ENCODE peak calls at places on chromosomes 16 and 17, in seven cellular contexts. One of them, this sample, is unnamed.

GRCh38 chr17:34378664-34379101 is 15.7 kb upstream of the CCL1 start:
- DNase-seq in endothelial cell: no peak
- DNase-seq in foreskin keratinocyte: no peak
- DNase-seq in body of pancreas: peak; percentile 41
- DNase-seq in B cell: peak; percentile 59
- DNase-seq in dorsolateral prefrontal cortex: no peak
- DNase-seq in cardiac fibroblast: no peak
- DNase-seq in this sample: no peak

GRCh38 chr17:39926588-39927100 is 757 bp downstream of the ORMDL3 start:
- DNase-seq in endothelial cell: peak; percentile 25
- DNase-seq in foreskin keratinocyte: no peak
- DNase-seq in body of pancreas: peak; percentile 67
- DNase-seq in B cell: peak; percentile 53
- DNase-seq in dorsolateral prefrontal cortex: peak; percentile 13
- DNase-seq in cardiac fibroblast: peak; percentile 28
- DNase-seq in this sample: no peak

GRCh38 chr16:68200120-68200783 is 35.7 kb downstream of the ESRP2 start:
- DNase-seq in endothelial cell: no peak
- DNase-seq in foreskin keratinocyte: peak; percentile 27
- DNase-seq in body of pancreas: no peak
- DNase-seq in B cell: no peak
- DNase-seq in dorsolateral prefrontal cortex: no peak
- DNase-seq in cardiac fibroblast: peak; percentile 68
- DNase-seq in this sample: no peak

GRCh38 chr17:35210741-35211140 is 16.5 kb upstream of the SLC35G3 start:
- DNase-seq in endothelial cell: no peak
- DNase-seq in foreskin keratinocyte: no peak
- DNase-seq in body of pancreas: no peak
- DNase-seq in B cell: no peak
- DNase-seq in dorsolateral prefrontal cortex: no peak
- DNase-seq in cardiac fibroblast: no peak
- DNase-seq in this sample: no peak

GRCh38 chr17:48679385-48680096 is 42.8 kb downstream of the PRAC1 start:
- DNase-seq in endothelial cell: no peak
- DNase-seq in foreskin keratinocyte: peak; percentile 2
- DNase-seq in body of pancreas: no peak
- DNase-seq in B cell: no peak
- DNase-seq in dorsolateral prefrontal cortex: no peak
- DNase-seq in cardiac fibroblast: peak; percentile 5
- DNase-seq in this sample: no peak

GRCh38 chr17:63361182-63361581 is 84.9 kb downstream of the CYB561 start:
- DNase-seq in endothelial cell: no peak
- DNase-seq in foreskin keratinocyte: no peak
- DNase-seq in body of pancreas: no peak
- DNase-seq in B cell: no peak
- DNase-seq in dorsolateral prefrontal cortex: peak; percentile 34
- DNase-seq in cardiac fibroblast: no peak
- DNase-seq in this sample: no peak

GRCh38 chr17:75153854-75154194 is 488 bp downstream of the JPT1 start:
- DNase-seq in endothelial cell: peak; percentile 18
- DNase-seq in foreskin keratinocyte: peak; percentile 9
- DNase-seq in body of pancreas: no peak
- DNase-seq in B cell: no peak
- DNase-seq in dorsolateral prefrontal cortex: no peak
- DNase-seq in cardiac fibroblast: no peak
- DNase-seq in this sample: no peak

GRCh38 chr16:282491-282890 is 473 bp upstream of the PDIA2 start:
- DNase-seq in endothelial cell: no peak
- DNase-seq in foreskin keratinocyte: no peak
- DNase-seq in body of pancreas: no peak
- DNase-seq in B cell: no peak
- DNase-seq in dorsolateral prefrontal cortex: no peak
- DNase-seq in cardiac fibroblast: no peak
- DNase-seq in this sample: no peak

GRCh38 chr16:68244903-68245853 is at the start of gene PLA2G15:
- DNase-seq in endothelial cell: peak; percentile 98
- DNase-seq in foreskin keratinocyte: peak; percentile 80
- DNase-seq in body of pancreas: peak; percentile 96
- DNase-seq in B cell: peak; percentile 98
- DNase-seq in dorsolateral prefrontal cortex: peak; percentile 94
- DNase-seq in cardiac fibroblast: peak; percentile 96
- DNase-seq in this sample: peak; percentile 77

GRCh38 chr17:64778367-64779290 is 116.5 kb upstream of the SMURF2 start:
- DNase-seq in endothelial cell: peak; percentile 53
- DNase-seq in foreskin keratinocyte: no peak
- DNase-seq in body of pancreas: peak; percentile 48
- DNase-seq in B cell: peak; percentile 49
- DNase-seq in dorsolateral prefrontal cortex: peak; percentile 40
- DNase-seq in cardiac fibroblast: no peak
- DNase-seq in this sample: no peak

GRCh38 chr16:84132527-84133285 is 12.3 kb downstream of the HSDL1 start:
- DNase-seq in endothelial cell: no peak
- DNase-seq in foreskin keratinocyte: no peak
- DNase-seq in body of pancreas: no peak
- DNase-seq in B cell: peak; percentile 39
- DNase-seq in dorsolateral prefrontal cortex: no peak
- DNase-seq in cardiac fibroblast: no peak
- DNase-seq in this sample: no peak

GRCh38 chr17:81912441-81913309 is 1.5 kb upstream of the PCYT2 start:
- DNase-seq in endothelial cell: no peak
- DNase-seq in foreskin keratinocyte: peak; percentile 46
- DNase-seq in body of pancreas: no peak
- DNase-seq in B cell: no peak
- DNase-seq in dorsolateral prefrontal cortex: no peak
- DNase-seq in cardiac fibroblast: no peak
- DNase-seq in this sample: no peak

GRCh38 chr17:42920922-42921321 is 20.3 kb downstream of the G6PC1 start:
- DNase-seq in endothelial cell: no peak
- DNase-seq in foreskin keratinocyte: no peak
- DNase-seq in body of pancreas: peak; percentile 60
- DNase-seq in B cell: no peak
- DNase-seq in dorsolateral prefrontal cortex: no peak
- DNase-seq in cardiac fibroblast: peak; percentile 25
- DNase-seq in this sample: no peak

GRCh38 chr17:10745231-10745630 is 15.4 kb upstream of the TMEM220 start:
- DNase-seq in endothelial cell: no peak
- DNase-seq in foreskin keratinocyte: peak; percentile 40
- DNase-seq in body of pancreas: no peak
- DNase-seq in B cell: no peak
- DNase-seq in dorsolateral prefrontal cortex: no peak
- DNase-seq in cardiac fibroblast: no peak
- DNase-seq in this sample: no peak

GRCh38 chr16:29745126-29745852 is 501 bp downstream of the C16orf54 start:
- DNase-seq in endothelial cell: no peak
- DNase-seq in foreskin keratinocyte: no peak
- DNase-seq in body of pancreas: no peak
- DNase-seq in B cell: peak; percentile 80
- DNase-seq in dorsolateral prefrontal cortex: no peak
- DNase-seq in cardiac fibroblast: no peak
- DNase-seq in this sample: no peak

GRCh38 chr16:80705596-80705995 is 98.8 kb downstream of the CDYL2 start:
- DNase-seq in endothelial cell: no peak
- DNase-seq in foreskin keratinocyte: no peak
- DNase-seq in body of pancreas: no peak
- DNase-seq in B cell: no peak
- DNase-seq in dorsolateral prefrontal cortex: no peak
- DNase-seq in cardiac fibroblast: no peak
- DNase-seq in this sample: no peak

GRCh38 chr16:54177052-54177856 is 109.3 kb downstream of the IRX3 start:
- DNase-seq in endothelial cell: no peak
- DNase-seq in foreskin keratinocyte: no peak
- DNase-seq in body of pancreas: no peak
- DNase-seq in B cell: no peak
- DNase-seq in dorsolateral prefrontal cortex: no peak
- DNase-seq in cardiac fibroblast: no peak
- DNase-seq in this sample: no peak

DNA sequence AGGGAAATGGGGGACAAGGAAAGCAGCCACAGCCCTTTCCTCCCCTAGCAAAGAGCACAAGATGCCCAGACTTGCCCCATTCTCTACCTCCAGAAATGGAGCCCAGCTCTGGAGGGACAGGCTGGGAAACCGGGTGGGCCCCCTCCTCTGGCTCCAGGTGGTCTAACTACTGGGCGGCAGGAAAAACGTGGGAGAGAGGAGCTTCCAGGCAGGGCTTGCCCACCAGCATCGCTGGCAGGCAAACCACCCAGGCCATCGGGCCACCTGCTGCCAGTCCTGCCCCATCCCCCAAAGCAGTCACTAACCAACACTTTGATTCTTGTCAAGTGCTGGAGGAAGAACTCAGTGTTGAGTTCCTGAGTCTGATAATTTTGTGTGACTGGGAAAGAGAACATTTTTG is 15.6 kb downstream of the ANKS3 start:
- DNase-seq in endothelial cell: no peak
- DNase-seq in foreskin keratinocyte: no peak
- DNase-seq in body of pancreas: no peak
- DNase-seq in B cell: no peak
- DNase-seq in dorsolateral prefrontal cortex: no peak
- DNase-seq in cardiac fibroblast: no peak
- DNase-seq in this sample: no peak
- TF ChIP-seq CTCF in endothelial cell: no peak
- TF ChIP-seq CTCF in foreskin keratinocyte: no peak
- TF ChIP-seq CTCF in body of pancreas: no peak
- TF ChIP-seq CTCF in B cell: no peak
- TF ChIP-seq CTCF in dorsolateral prefrontal cortex: no peak
- TF ChIP-seq CTCF in cardiac fibroblast: no peak
- TF ChIP-seq CTCF in this sample: no peak

DNA sequence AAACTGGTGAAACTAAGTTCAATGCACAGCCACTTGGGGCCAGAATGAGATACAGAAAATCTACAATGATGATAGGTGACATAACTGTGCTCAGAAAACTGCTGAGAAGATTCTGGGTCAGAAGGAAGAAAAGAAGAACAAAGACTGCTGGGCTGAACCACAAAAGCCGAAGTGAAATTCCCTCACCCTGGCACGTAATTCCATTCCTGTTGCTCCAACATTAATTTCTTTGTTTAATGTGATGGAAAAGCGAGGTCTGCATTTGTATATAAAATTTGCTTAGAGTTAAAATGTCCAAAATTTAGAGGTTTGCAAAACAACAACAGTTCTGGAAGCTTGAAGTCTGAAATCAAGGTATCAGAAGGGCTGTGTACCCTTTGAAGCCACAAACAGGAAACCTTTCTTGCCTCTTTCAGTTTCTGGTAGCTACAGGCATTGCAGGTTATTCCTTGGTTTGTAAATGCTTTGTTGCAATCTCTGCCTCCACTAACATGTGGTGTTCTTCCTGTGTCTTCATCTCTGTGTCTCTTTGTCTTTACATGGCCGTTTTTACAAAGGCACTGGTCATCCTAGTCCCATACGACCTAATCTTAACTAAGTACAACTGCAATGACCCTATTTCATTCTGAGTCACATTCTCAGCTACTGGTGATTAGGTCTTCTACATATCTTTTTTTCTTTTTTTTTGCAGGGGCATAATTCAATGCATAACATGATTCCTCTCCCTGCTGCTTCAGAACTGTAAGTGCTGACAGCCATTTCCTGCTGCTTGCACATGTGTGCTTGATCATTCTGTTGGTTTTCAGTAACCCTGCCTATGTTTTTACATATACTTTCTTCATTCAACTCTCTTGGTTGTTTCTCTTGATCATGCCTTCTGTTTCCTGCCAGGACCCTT is 603.0 kb upstream of the CDH8 start:
- DNase-seq in endothelial cell: no peak
- DNase-seq in foreskin keratinocyte: no peak
- DNase-seq in body of pancreas: no peak
- DNase-seq in B cell: no peak
- DNase-seq in dorsolateral prefrontal cortex: no peak
- DNase-seq in cardiac fibroblast: no peak
- DNase-seq in this sample: no peak
- TF ChIP-seq CTCF in endothelial cell: no peak
- TF ChIP-seq CTCF in foreskin keratinocyte: no peak
- TF ChIP-seq CTCF in body of pancreas: no peak
- TF ChIP-seq CTCF in B cell: no peak
- TF ChIP-seq CTCF in dorsolateral prefrontal cortex: no peak
- TF ChIP-seq CTCF in cardiac fibroblast: no peak
- TF ChIP-seq CTCF in this sample: no peak

GRCh38 chr16:28167730-28168129 is 44.0 kb downstream of the XPO6 start:
- DNase-seq in endothelial cell: no peak
- DNase-seq in foreskin keratinocyte: no peak
- DNase-seq in body of pancreas: no peak
- DNase-seq in B cell: no peak
- DNase-seq in dorsolateral prefrontal cortex: no peak
- DNase-seq in cardiac fibroblast: no peak
- DNase-seq in this sample: no peak

GRCh38 chr16:28165549-28166046 is 46.2 kb downstream of the XPO6 start:
- DNase-seq in endothelial cell: no peak
- DNase-seq in foreskin keratinocyte: no peak
- DNase-seq in body of pancreas: no peak
- DNase-seq in B cell: no peak
- DNase-seq in dorsolateral prefrontal cortex: no peak
- DNase-seq in cardiac fibroblast: no peak
- DNase-seq in this sample: no peak

GRCh38 chr16:28167221-28167620 is 44.5 kb downstream of the XPO6 start:
- DNase-seq in endothelial cell: no peak
- DNase-seq in foreskin keratinocyte: no peak
- DNase-seq in body of pancreas: no peak
- DNase-seq in B cell: no peak
- DNase-seq in dorsolateral prefrontal cortex: no peak
- DNase-seq in cardiac fibroblast: no peak
- DNase-seq in this sample: no peak

GRCh38 chr16:28168991-28169554 is 42.7 kb downstream of the XPO6 start:
- DNase-seq in endothelial cell: no peak
- DNase-seq in foreskin keratinocyte: no peak
- DNase-seq in body of pancreas: no peak
- DNase-seq in B cell: no peak
- DNase-seq in dorsolateral prefrontal cortex: no peak
- DNase-seq in cardiac fibroblast: no peak
- DNase-seq in this sample: no peak

GRCh38 chr16:28166394-28167208 is 45.2 kb downstream of the XPO6 start:
- DNase-seq in endothelial cell: no peak
- DNase-seq in foreskin keratinocyte: peak; percentile 82
- DNase-seq in body of pancreas: no peak
- DNase-seq in B cell: no peak
- DNase-seq in dorsolateral prefrontal cortex: no peak
- DNase-seq in cardiac fibroblast: peak; percentile 29
- DNase-seq in this sample: no peak
- TF ChIP-seq CTCF in endothelial cell: no peak
- TF ChIP-seq CTCF in foreskin keratinocyte: no peak
- TF ChIP-seq CTCF in body of pancreas: no peak
- TF ChIP-seq CTCF in B cell: no peak
- TF ChIP-seq CTCF in dorsolateral prefrontal cortex: no peak
- TF ChIP-seq CTCF in cardiac fibroblast: no peak
- TF ChIP-seq CTCF in this sample: no peak

GRCh38 chr16:70407811-70408274 is 31.1 kb downstream of the ST3GAL2 start:
- DNase-seq in endothelial cell: no peak
- DNase-seq in foreskin keratinocyte: no peak
- DNase-seq in body of pancreas: no peak
- DNase-seq in B cell: no peak
- DNase-seq in dorsolateral prefrontal cortex: no peak
- DNase-seq in cardiac fibroblast: no peak
- DNase-seq in this sample: peak; percentile 52
- TF ChIP-seq CTCF in endothelial cell: no peak
- TF ChIP-seq CTCF in foreskin keratinocyte: no peak
- TF ChIP-seq CTCF in body of pancreas: no peak
- TF ChIP-seq CTCF in B cell: no peak
- TF ChIP-seq CTCF in dorsolateral prefrontal cortex: no peak
- TF ChIP-seq CTCF in cardiac fibroblast: no peak
- TF ChIP-seq CTCF in this sample: no peak

This sample was measured in D721Med.